ENCODE peak calls at places on chromosome 9, in six cellular contexts. L is iPS-NIHi11; E is NB4; T is retinal pigment epithelial cell; X is EL; N is stimulated activated CD4-positive, alpha-beta T cell treated with anti-CD3 and anti-CD28 coated beads, Interleukin-1b, Interleukin-23, amount 100 ng/mL, for 24 hours. B is an unnamed sample.

GRCh38 chr9:89711866-89712265 is 107.1 kb downstream of the GADD45G start:
- DNase-seq in T (no peak), N (no peak), E (no peak), L (no peak), X (no peak), B (no peak)

GRCh38 chr9:85212887-85213286 is 528.9 kb downstream of the AGTPBP1 start:
- DNase-seq in L (no peak), X (peak), T (peak), E (peak), N (no peak), B (peak)

GRCh38 chr9:122370303-122370702 is 521 bp upstream of the PTGS1 start:
- DNase-seq in N (no peak), X (no peak), E (peak), L (no peak), T (no peak), B (no peak)

GRCh38 chr9:74348777-74349176 is 148.4 kb upstream of the RORB start:
- DNase-seq in T (no peak), L (no peak), X (no peak), E (no peak), N (no peak), B (no peak)

GRCh38 chr9:117116084-117116483 is 298.8 kb downstream of the ASTN2 start:
- DNase-seq in L (no peak), N (no peak), T (no peak), E (no peak), X (no peak), B (no peak)

GRCh38 chr9:30757723-30758122 is 1626.7 kb upstream of the ACO1 start:
- DNase-seq in X (no peak), L (no peak), T (no peak), N (no peak), E (no peak), B (no peak)

GRCh38 chr9:36632892-36633291 is 60.2 kb downstream of the MELK start:
- DNase-seq in L (no peak), E (peak), T (no peak), X (peak), N (no peak), B (no peak)

GRCh38 chr9:72718503-72718902 is 197.1 kb downstream of the TMC1 start:
- DNase-seq in L (no peak), X (no peak), E (no peak), T (no peak), N (no peak), B (no peak)

GRCh38 chr9:114805670-114806551 is at the start of gene TNFSF15:
- DNase-seq in T (no peak), L (peak), E (peak), X (no peak), N (no peak), B (peak)

GRCh38 chr9:116550728-116551436 is 136.2 kb upstream of the TRIM32 start:
- DNase-seq in X (peak), N (no peak), T (no peak), L (no peak), E (peak), B (no peak)

GRCh38 chr9:131715906-131716305 is 24.0 kb downstream of the RAPGEF1 start:
- DNase-seq in L (no peak), T (no peak), X (no peak), N (no peak), E (no peak), B (no peak)

GRCh38 chr9:81789751-81790150 is 100.4 kb upstream of the TLE1 start:
- DNase-seq in T (no peak), L (no peak), E (no peak), N (no peak), X (peak), B (no peak)

GRCh38 chr9:124776952-124777645 is at the start of gene OLFML2A:
- DNase-seq in N (no peak), L (peak), T (no peak), X (peak), E (peak), B (peak)

GRCh38 chr9:116686693-116687073 is 422 bp upstream of the TRIM32 start:
- DNase-seq in N (no peak), E (no peak), L (no peak), T (no peak), X (no peak), B (no peak)

GRCh38 chr9:134981001-134981400 is 63.3 kb upstream of the FCN1 start:
- DNase-seq in E (no peak), T (no peak), N (no peak), X (no peak), L (no peak), B (no peak)

GRCh38 chr9:93143830-93144530 is 9.9 kb upstream of the NINJ1 start:
- DNase-seq in N (no peak), T (no peak), X (no peak), L (peak), E (no peak), B (peak)

GRCh38 chr9:80899208-80899607 is 790.1 kb downstream of the TLE1 start:
- DNase-seq in E (no peak), L (no peak), X (peak), T (no peak), N (no peak), B (no peak)

GRCh38 chr9:36470891-36471290 is 70.8 kb upstream of the RNF38 start:
- DNase-seq in L (no peak), E (peak), T (no peak), X (peak), N (no peak), B (no peak)

GRCh38 chr9:72932669-72933068 is 20.2 kb downstream of the ALDH1A1 start:
- DNase-seq in L (no peak), X (no peak), T (no peak), E (no peak), N (no peak), B (no peak)

GRCh38 chr9:2230362-2230761 is 215.2 kb downstream of the SMARCA2 start:
- DNase-seq in T (no peak), N (no peak), E (no peak), X (no peak), L (no peak), B (no peak)

GRCh38 chr9:134629061-134629585 is 12.5 kb upstream of the COL5A1 start:
- DNase-seq in T (no peak), L (no peak), X (no peak), E (no peak), N (no peak), B (no peak)

GRCh38 chr9:100595391-100596199 is 17.7 kb downstream of the CAVIN4 start:
- DNase-seq in L (peak), T (no peak), X (peak), N (no peak), E (peak), B (no peak)

GRCh38 chr9:93677061-93677571 is 100.7 kb downstream of the PHF2 start:
- DNase-seq in E (no peak), T (no peak), X (no peak), L (no peak), N (no peak), B (peak)

GRCh38 chr9:91949293-91949945 is 609 bp downstream of the ROR2 start:
- DNase-seq in L (peak), E (peak), T (no peak), N (no peak), X (peak), B (peak)

GRCh38 chr9:87596862-87597261 is 99.2 kb downstream of the DAPK1 start:
- DNase-seq in E (no peak), X (no peak), T (no peak), N (no peak), L (no peak), B (no peak)

GRCh38 chr9:23611874-23612273 is 214.2 kb downstream of the ELAVL2 start:
- DNase-seq in L (no peak), X (no peak), E (no peak), T (no peak), N (no peak), B (no peak)

GRCh38 chr9:133371261-133371711 is 4.6 kb downstream of the SURF4 start:
- DNase-seq in E (peak), N (no peak), X (no peak), T (no peak), L (no peak), B (no peak)

GRCh38 chr9:6873862-6874261 is 116.1 kb downstream of the KDM4C start:
- DNase-seq in N (no peak), T (peak), E (no peak), L (no peak), X (no peak), B (no peak)

GRCh38 chr9:128420651-128421473 is at the start of gene CERCAM:
- DNase-seq in N (no peak), E (peak), X (peak), T (no peak), L (peak), B (peak)

GRCh38 chr9:33172735-33173238 is 5.7 kb upstream of the B4GALT1 start:
- DNase-seq in T (no peak), N (no peak), L (no peak), E (no peak), X (no peak), B (no peak)

GRCh38 chr9:89882876-89883275 is 278.1 kb downstream of the GADD45G start:
- DNase-seq in N (no peak), T (no peak), X (no peak), E (no peak), L (no peak), B (peak)

GRCh38 chr9:95754533-95755420 is 120.7 kb upstream of the ERCC6L2 start:
- DNase-seq in E (no peak), T (no peak), X (no peak), N (no peak), L (peak), B (no peak)

GRCh38 chr9:27247756-27248155 is 49.2 kb downstream of the EQTN start:
- DNase-seq in L (peak), N (no peak), X (peak), E (peak), T (peak), B (peak)

B was measured in islet precursor cell.